ENCODE peak calls at places on chromosomes 13 and 19, in ten cellular contexts. K, J, P, F, Z, T, E, V, H and L are unnamed samples.

GRCh38 chr19:8468761-8469458 is 24.1 kb downstream of the HNRNPM start:
- DNase-seq in K (no peak), J (no peak), P (no peak), F (no peak), Z (no peak), T (no peak), E (no peak), V (peak), H (no peak), L (no peak)

GRCh38 chr19:47511128-47511517 is 3.7 kb downstream of the NAPA start:
- DNase-seq in K (no peak), J (no peak), P (no peak), F (no peak), Z (peak), T (no peak), E (no peak), V (peak), H (no peak), L (no peak)

GRCh38 chr13:112554214-112554850 is 33.6 kb downstream of the TUBGCP3 start:
- DNase-seq in K (no peak), J (no peak), P (no peak), F (no peak), Z (no peak), T (no peak), E (no peak), V (no peak), H (no peak), L (no peak)

GRCh38 chr13:63370101-63370500 is 1954.5 kb upstream of the PCDH20 start:
- DNase-seq in K (no peak), J (no peak), P (no peak), F (no peak), Z (no peak), T (no peak), E (no peak), V (no peak), H (no peak), L (no peak)

GRCh38 chr19:46381746-46382345 is 31.5 kb downstream of the CCDC8 start:
- DNase-seq in K (no peak), J (no peak), P (no peak), F (no peak), Z (no peak), T (no peak), E (no peak), V (no peak), H (no peak), L (no peak)

GRCh38 chr19:44615529-44616247 is 2.3 kb downstream of the IGSF23 start:
- DNase-seq in K (no peak), J (no peak), P (no peak), F (no peak), Z (no peak), T (no peak), E (no peak), V (peak), H (no peak), L (no peak)

GRCh38 chr13:64054306-64054705 is 2638.7 kb upstream of the PCDH20 start:
- DNase-seq in K (no peak), J (no peak), P (no peak), F (no peak), Z (peak), T (no peak), E (no peak), V (no peak), H (no peak), L (no peak)

GRCh38 chr13:93824286-93824685 is 597.7 kb downstream of the GPC6 start:
- DNase-seq in K (no peak), J (no peak), P (no peak), F (no peak), Z (no peak), T (no peak), E (no peak), V (no peak), H (no peak), L (no peak)

GRCh38 chr13:52955505-52955904 is 73.1 kb upstream of the OLFM4 start:
- DNase-seq in K (no peak), J (peak), P (no peak), F (peak), Z (no peak), T (no peak), E (no peak), V (no peak), H (no peak), L (no peak)

GRCh38 chr19:55691561-55692481 is 16.8 kb downstream of the EPN1 start:
- DNase-seq in K (no peak), J (no peak), P (no peak), F (no peak), Z (no peak), T (peak), E (no peak), V (no peak), H (no peak), L (no peak)

GRCh38 chr13:48156466-48156865 is 61.6 kb upstream of the MED4 start:
- DNase-seq in K (no peak), J (peak), P (no peak), F (peak), Z (no peak), T (peak), E (peak), V (no peak), H (no peak), L (no peak)

GRCh38 chr19:19492026-19492610 is 23.2 kb downstream of the TSSK6 start:
- DNase-seq in K (no peak), J (no peak), P (no peak), F (no peak), Z (no peak), T (peak), E (no peak), V (no peak), H (no peak), L (no peak)

GRCh38 chr19:16714702-16715294 is 4.8 kb upstream of the NWD1 start:
- DNase-seq in K (no peak), J (peak), P (no peak), F (peak), Z (peak), T (peak), E (peak), V (peak), H (peak), L (peak)

GRCh38 chr19:15701757-15702589 is 25.9 kb upstream of the OR10H2 start:
- DNase-seq in K (no peak), J (no peak), P (no peak), F (no peak), Z (no peak), T (no peak), E (peak), V (no peak), H (no peak), L (no peak)

GRCh38 chr19:2974342-2974932 is 2.9 kb upstream of the TLE6 start:
- DNase-seq in K (no peak), J (no peak), P (no peak), F (no peak), Z (peak), T (peak), E (no peak), V (peak), H (peak), L (no peak)

GRCh38 chr13:111547726-111548273 is 227.4 kb downstream of the TEX29 start:
- DNase-seq in K (no peak), J (no peak), P (no peak), F (no peak), Z (no peak), T (no peak), E (no peak), V (no peak), H (no peak), L (no peak)

GRCh38 chr19:18128044-18128443 is 24.9 kb upstream of the PIK3R2 start:
- DNase-seq in K (no peak), J (no peak), P (no peak), F (no peak), Z (no peak), T (no peak), E (no peak), V (no peak), H (no peak), L (no peak)

GRCh38 chr13:48783181-48783630 is 129.5 kb downstream of the CYSLTR2 start:
- DNase-seq in K (peak), J (no peak), P (peak), F (no peak), Z (peak), T (peak), E (peak), V (peak), H (peak), L (peak)

GRCh38 chr13:100544866-100545683 is 43.5 kb downstream of the GGACT start:
- DNase-seq in K (no peak), J (peak), P (no peak), F (no peak), Z (no peak), T (no peak), E (no peak), V (no peak), H (peak), L (no peak)

GRCh38 chr13:23813635-23814034 is 75.6 kb downstream of the MIPEP start:
- DNase-seq in K (no peak), J (no peak), P (no peak), F (no peak), Z (no peak), T (no peak), E (no peak), V (no peak), H (no peak), L (peak)

GRCh38 chr19:2663920-2664571 is 38.4 kb downstream of the GNG7 start:
- DNase-seq in K (no peak), J (no peak), P (no peak), F (peak), Z (no peak), T (no peak), E (no peak), V (no peak), H (no peak), L (no peak)

GRCh38 chr19:42134671-42135070 is 2.4 kb upstream of the POU2F2 start:
- DNase-seq in K (no peak), J (no peak), P (no peak), F (no peak), Z (no peak), T (no peak), E (no peak), V (no peak), H (no peak), L (no peak)

GRCh38 chr13:113754242-113754641 is 4.8 kb upstream of the TMEM255B start:
- DNase-seq in K (no peak), J (no peak), P (no peak), F (no peak), Z (no peak), T (no peak), E (no peak), V (no peak), H (no peak), L (no peak)

GRCh38 chr13:113751491-113751890 is 7.5 kb upstream of the TMEM255B start:
- DNase-seq in K (no peak), J (no peak), P (no peak), F (no peak), Z (no peak), T (no peak), E (no peak), V (no peak), H (no peak), L (no peak)

GRCh38 chr13:113753171-113753570 is 5.9 kb upstream of the TMEM255B start:
- DNase-seq in K (no peak), J (no peak), P (no peak), F (no peak), Z (no peak), T (peak), E (no peak), V (no peak), H (no peak), L (no peak)

GRCh38 chr13:113756441-113757097 is 2.5 kb upstream of the TMEM255B start:
- DNase-seq in K (no peak), J (peak), P (no peak), F (no peak), Z (peak), T (no peak), E (no peak), V (no peak), H (no peak), L (no peak)

DNA sequence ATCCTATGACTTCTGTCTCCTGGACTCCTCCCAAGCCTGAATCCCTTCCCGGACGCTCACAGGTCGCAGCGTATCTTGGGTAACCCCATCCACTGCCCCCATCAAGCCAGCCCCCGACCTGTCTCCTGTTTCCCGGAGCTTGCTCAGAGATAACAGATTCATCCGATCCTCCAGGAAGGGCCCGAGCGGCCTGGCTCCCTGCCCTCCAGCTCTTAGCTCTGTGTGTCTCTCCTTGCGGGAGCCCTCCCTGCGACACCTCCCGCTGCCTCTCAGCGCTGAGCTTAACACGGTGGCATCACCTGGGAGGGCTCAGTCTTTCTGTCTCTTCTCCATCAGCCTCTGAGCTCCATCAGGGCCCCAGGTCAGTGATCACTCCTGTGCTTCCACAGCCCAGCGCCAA is 4.3 kb upstream of the TMEM255B start:
- DNase-seq in K (no peak), J (no peak), P (no peak), F (no peak), Z (no peak), T (no peak), E (no peak), V (no peak), H (no peak), L (peak)
- TF ChIP-seq CTCF in K (no peak), J (no peak), P (no peak), F (no peak), Z (no peak), T (no peak), E (no peak), V (no peak), H (no peak), L (no peak)

GRCh38 chr13:65914707-65915106 is 1315.4 kb downstream of the PCDH9 start:
- DNase-seq in K (no peak), J (no peak), P (no peak), F (no peak), Z (peak), T (no peak), E (no peak), V (peak), H (peak), L (no peak)

GRCh38 chr13:65909501-65909900 is 1320.6 kb downstream of the PCDH9 start:
- DNase-seq in K (no peak), J (no peak), P (no peak), F (no peak), Z (no peak), T (no peak), E (no peak), V (no peak), H (no peak), L (no peak)

GRCh38 chr13:65912516-65912915 is 1317.6 kb downstream of the PCDH9 start:
- DNase-seq in K (no peak), J (no peak), P (no peak), F (no peak), Z (no peak), T (no peak), E (no peak), V (no peak), H (no peak), L (no peak)

GRCh38 chr13:65911546-65912193 is 1318.5 kb downstream of the PCDH9 start:
- DNase-seq in K (no peak), J (no peak), P (no peak), F (no peak), Z (peak), T (no peak), E (no peak), V (peak), H (no peak), L (no peak)

GRCh38 chr13:65913173-65913572 is 1317.0 kb downstream of the PCDH9 start:
- DNase-seq in K (no peak), J (no peak), P (no peak), F (no peak), Z (peak), T (no peak), E (no peak), V (peak), H (peak), L (no peak)
- TF ChIP-seq CTCF in K (no peak), J (no peak), P (no peak), F (no peak), Z (no peak), T (no peak), E (no peak), V (no peak), H (no peak), L (no peak)

GRCh38 chr19:27843861-27844260 is 1369.1 kb downstream of the UQCRFS1 start:
- DNase-seq in K (no peak), J (no peak), P (no peak), F (no peak), Z (no peak), T (no peak), E (no peak), V (no peak), H (no peak), L (no peak)
- TF ChIP-seq CTCF in K (no peak), J (no peak), P (no peak), F (no peak), Z (no peak), T (no peak), E (no peak), V (no peak), H (no peak), L (no peak)

GRCh38 chr19:5172859-5173577 is 167.6 kb downstream of the PTPRS start:
- DNase-seq in K (peak), J (no peak), P (peak), F (no peak), Z (peak), T (no peak), E (no peak), V (peak), H (peak), L (no peak)

GRCh38 chr19:5171711-5172110 is 168.9 kb downstream of the PTPRS start:
- DNase-seq in K (no peak), J (no peak), P (no peak), F (no peak), Z (no peak), T (no peak), E (no peak), V (no peak), H (no peak), L (no peak)

GRCh38 chr19:5166262-5166661 is 174.3 kb downstream of the PTPRS start:
- DNase-seq in K (no peak), J (no peak), P (peak), F (no peak), Z (peak), T (no peak), E (no peak), V (peak), H (peak), L (no peak)

GRCh38 chr19:5173993-5174392 is 166.6 kb downstream of the PTPRS start:
- DNase-seq in K (no peak), J (no peak), P (no peak), F (no peak), Z (no peak), T (no peak), E (no peak), V (no peak), H (no peak), L (no peak)

GRCh38 chr19:5170329-5170745 is 170.3 kb downstream of the PTPRS start:
- DNase-seq in K (no peak), J (peak), P (no peak), F (peak), Z (no peak), T (no peak), E (peak), V (no peak), H (no peak), L (peak)
- TF ChIP-seq CTCF in K (peak), J (peak), P (no peak), F (peak), Z (peak), T (peak), E (peak), V (peak), H (peak), L (peak)

GRCh38 chr19:1512671-1513491 is at the start of gene ADAMTSL5:
- DNase-seq in K (no peak), J (peak), P (peak), F (no peak), Z (peak), T (no peak), E (peak), V (peak), H (no peak), L (peak)
- TF ChIP-seq CTCF in K (no peak), J (peak), P (peak), F (no peak), Z (no peak), T (no peak), E (peak), V (no peak), H (no peak), L (no peak)

GRCh38 chr19:31943778-31944177 is 401.6 kb upstream of the ZNF507 start:
- DNase-seq in K (no peak), J (no peak), P (no peak), F (no peak), Z (no peak), T (no peak), E (no peak), V (no peak), H (no peak), L (no peak)

GRCh38 chr19:31947436-31947835 is 398.0 kb upstream of the ZNF507 start:
- DNase-seq in K (no peak), J (no peak), P (no peak), F (no peak), Z (no peak), T (no peak), E (no peak), V (no peak), H (no peak), L (no peak)

GRCh38 chr19:31944286-31944685 is 401.1 kb upstream of the ZNF507 start:
- DNase-seq in K (no peak), J (no peak), P (no peak), F (no peak), Z (no peak), T (no peak), E (no peak), V (no peak), H (no peak), L (no peak)

GRCh38 chr19:31946491-31946890 is 398.9 kb upstream of the ZNF507 start:
- DNase-seq in K (no peak), J (peak), P (no peak), F (no peak), Z (no peak), T (no peak), E (no peak), V (no peak), H (no peak), L (no peak)

GRCh38 chr19:31943305-31943704 is 402.1 kb upstream of the ZNF507 start:
- DNase-seq in K (no peak), J (peak), P (no peak), F (no peak), Z (no peak), T (no peak), E (no peak), V (no peak), H (no peak), L (peak)
- TF ChIP-seq CTCF in K (no peak), J (peak), P (no peak), F (no peak), Z (no peak), T (no peak), E (no peak), V (no peak), H (no peak), L (no peak)

GRCh38 chr13:31234729-31235128 is 35.0 kb downstream of the B3GLCT start:
- DNase-seq in K (no peak), J (peak), P (peak), F (no peak), Z (peak), T (no peak), E (no peak), V (no peak), H (no peak), L (peak)
- TF ChIP-seq CTCF in K (no peak), J (peak), P (no peak), F (peak), Z (peak), T (peak), E (no peak), V (peak), H (peak), L (peak)

GRCh38 chr13:57557979-57558529 is 73.5 kb upstream of the PCDH17 start:
- DNase-seq in K (no peak), J (no peak), P (no peak), F (no peak), Z (peak), T (no peak), E (no peak), V (no peak), H (no peak), L (no peak)
- TF ChIP-seq CTCF in K (no peak), J (peak), P (no peak), F (no peak), Z (peak), T (no peak), E (no peak), V (no peak), H (no peak), L (peak)